ENCODE peak calls at places on chromosome 1, in eight cellular contexts. One of them, this sample, is unnamed.

GRCh38 chr1:228347181-228347580 is 59.5 kb downstream of the TRIM11 start:
- DNase-seq in type B pancreatic cell: peak; percentile 60
- DNase-seq in stimulated activated CD4-positive, alpha-beta T cell treated with anti-CD3 and anti-CD28 coated beads, Interleukin-2, amount 100 ng/mL, for 48 hours: no peak
- DNase-seq in activated CD8-positive, alpha-beta memory T cell treated with anti-CD3 and anti-CD28 coated beads for 1 hour: no peak
- DNase-seq in esophagus squamous epithelium: no peak
- DNase-seq in ovary: peak; percentile 23
- DNase-seq in Calu3: no peak
- DNase-seq in small intestine: no peak
- DNase-seq in this sample: no peak

GRCh38 chr1:30232288-30232899 is 491.0 kb downstream of the MATN1 start:
- DNase-seq in activated CD8-positive, alpha-beta memory T cell treated with anti-CD3 and anti-CD28 coated beads for 1 hour: no peak
- DNase-seq in small intestine: peak; percentile 12
- DNase-seq in Calu3: peak; percentile 44
- DNase-seq in esophagus squamous epithelium: no peak
- DNase-seq in type B pancreatic cell: no peak
- DNase-seq in ovary: no peak
- DNase-seq in stimulated activated CD4-positive, alpha-beta T cell treated with anti-CD3 and anti-CD28 coated beads, Interleukin-2, amount 100 ng/mL, for 48 hours: peak; percentile 8
- DNase-seq in this sample: peak; percentile 27

GRCh38 chr1:119582801-119583200 is 65.3 kb downstream of the ZNF697 start:
- DNase-seq in ovary: peak; percentile 42
- DNase-seq in small intestine: peak; percentile 41
- DNase-seq in activated CD8-positive, alpha-beta memory T cell treated with anti-CD3 and anti-CD28 coated beads for 1 hour: no peak
- DNase-seq in Calu3: peak; percentile 52
- DNase-seq in type B pancreatic cell: no peak
- DNase-seq in stimulated activated CD4-positive, alpha-beta T cell treated with anti-CD3 and anti-CD28 coated beads, Interleukin-2, amount 100 ng/mL, for 48 hours: peak; percentile 4
- DNase-seq in esophagus squamous epithelium: no peak
- DNase-seq in this sample: peak; percentile 48

GRCh38 chr1:109691762-109692161 is 4.1 kb downstream of the GSTM1 start:
- DNase-seq in ovary: peak; percentile 71
- DNase-seq in activated CD8-positive, alpha-beta memory T cell treated with anti-CD3 and anti-CD28 coated beads for 1 hour: no peak
- DNase-seq in small intestine: no peak
- DNase-seq in stimulated activated CD4-positive, alpha-beta T cell treated with anti-CD3 and anti-CD28 coated beads, Interleukin-2, amount 100 ng/mL, for 48 hours: no peak
- DNase-seq in esophagus squamous epithelium: no peak
- DNase-seq in Calu3: no peak
- DNase-seq in type B pancreatic cell: no peak
- DNase-seq in this sample: no peak

GRCh38 chr1:63937623-63938022 is 163.8 kb downstream of the ROR1 start:
- DNase-seq in activated CD8-positive, alpha-beta memory T cell treated with anti-CD3 and anti-CD28 coated beads for 1 hour: no peak
- DNase-seq in type B pancreatic cell: no peak
- DNase-seq in stimulated activated CD4-positive, alpha-beta T cell treated with anti-CD3 and anti-CD28 coated beads, Interleukin-2, amount 100 ng/mL, for 48 hours: no peak
- DNase-seq in ovary: no peak
- DNase-seq in small intestine: no peak
- DNase-seq in esophagus squamous epithelium: no peak
- DNase-seq in Calu3: no peak
- DNase-seq in this sample: no peak

GRCh38 chr1:77545970-77546369 is 136.5 kb downstream of the ZZZ3 start:
- DNase-seq in stimulated activated CD4-positive, alpha-beta T cell treated with anti-CD3 and anti-CD28 coated beads, Interleukin-2, amount 100 ng/mL, for 48 hours: no peak
- DNase-seq in Calu3: no peak
- DNase-seq in type B pancreatic cell: no peak
- DNase-seq in activated CD8-positive, alpha-beta memory T cell treated with anti-CD3 and anti-CD28 coated beads for 1 hour: no peak
- DNase-seq in ovary: no peak
- DNase-seq in small intestine: no peak
- DNase-seq in esophagus squamous epithelium: no peak
- DNase-seq in this sample: no peak

GRCh38 chr1:72051538-72051937 is 230.8 kb downstream of the NEGR1 start:
- DNase-seq in ovary: no peak
- DNase-seq in stimulated activated CD4-positive, alpha-beta T cell treated with anti-CD3 and anti-CD28 coated beads, Interleukin-2, amount 100 ng/mL, for 48 hours: no peak
- DNase-seq in Calu3: no peak
- DNase-seq in type B pancreatic cell: no peak
- DNase-seq in activated CD8-positive, alpha-beta memory T cell treated with anti-CD3 and anti-CD28 coated beads for 1 hour: no peak
- DNase-seq in esophagus squamous epithelium: no peak
- DNase-seq in small intestine: no peak
- DNase-seq in this sample: no peak

GRCh38 chr1:201283836-201284553 is 689 bp downstream of the PKP1 start:
- DNase-seq in type B pancreatic cell: no peak
- DNase-seq in ovary: no peak
- DNase-seq in activated CD8-positive, alpha-beta memory T cell treated with anti-CD3 and anti-CD28 coated beads for 1 hour: no peak
- DNase-seq in small intestine: no peak
- DNase-seq in stimulated activated CD4-positive, alpha-beta T cell treated with anti-CD3 and anti-CD28 coated beads, Interleukin-2, amount 100 ng/mL, for 48 hours: no peak
- DNase-seq in Calu3: no peak
- DNase-seq in esophagus squamous epithelium: no peak
- DNase-seq in this sample: no peak

GRCh38 chr1:8025671-8026144 is 401 bp downstream of the ERRFI1 start:
- DNase-seq in type B pancreatic cell: no peak
- DNase-seq in esophagus squamous epithelium: no peak
- DNase-seq in ovary: no peak
- DNase-seq in Calu3: no peak
- DNase-seq in activated CD8-positive, alpha-beta memory T cell treated with anti-CD3 and anti-CD28 coated beads for 1 hour: no peak
- DNase-seq in stimulated activated CD4-positive, alpha-beta T cell treated with anti-CD3 and anti-CD28 coated beads, Interleukin-2, amount 100 ng/mL, for 48 hours: no peak
- DNase-seq in small intestine: no peak
- DNase-seq in this sample: no peak